ENCODE peak calls at places on chromosome 17, in ten cellular contexts. E is mucosa of descending colon, I is colonic mucosa, R is fibroblast of mammary gland, G is lower lobe of right lung, X is mammary epithelial cell, B is fibroblast of pulmonary artery, H is suprapubic skin, J is Peyer's patch, O is cardiac muscle cell. Y is an unnamed sample.

GRCh38 chr17:82424001-82424862 is 5.8 kb upstream of the OGFOD3 start:
- DNase-seq in B (peak), E (peak), J (peak), X (peak), O (peak), H (no peak), R (peak), I (peak), G (no peak), Y (no peak)

GRCh38 chr17:7833795-7834553 is at the start of gene KDM6B:
- DNase-seq in R (peak), E (peak), G (peak), I (peak), J (peak), O (peak), H (peak), X (peak), B (peak), Y (peak)

GRCh38 chr17:7383371-7383741 is 2.5 kb downstream of the TNK1 start:
- DNase-seq in R (no peak), E (no peak), O (no peak), G (no peak), H (no peak), J (no peak), I (no peak), B (no peak), X (no peak), Y (no peak)

GRCh38 chr17:79490530-79490929 is 120.3 kb downstream of the RBFOX3 start:
- DNase-seq in G (no peak), B (no peak), H (no peak), O (no peak), R (no peak), E (no peak), J (no peak), X (no peak), I (no peak), Y (no peak)

GRCh38 chr17:77959216-77959925 is 868 bp downstream of the TNRC6C start:
- DNase-seq in G (peak), I (no peak), B (no peak), E (peak), R (no peak), H (no peak), O (peak), J (peak), X (peak), Y (peak)

GRCh38 chr17:66508896-66509843 is 206.8 kb downstream of the PRKCA start:
- DNase-seq in J (peak), E (peak), G (peak), R (peak), B (peak), X (peak), I (peak), H (no peak), O (peak), Y (no peak)

GRCh38 chr17:77505460-77505769 is 364.6 kb downstream of the SEC14L1 start:
- DNase-seq in B (no peak), H (no peak), E (no peak), R (no peak), G (no peak), O (no peak), J (no peak), X (no peak), I (no peak), Y (no peak)

GRCh38 chr17:71870546-71870862 is 250.3 kb upstream of the SOX9 start:
- DNase-seq in J (no peak), O (no peak), B (no peak), E (no peak), R (no peak), X (no peak), H (no peak), G (no peak), I (no peak), Y (no peak)

GRCh38 chr17:60256174-60256573 is 106.4 kb downstream of the CA4 start:
- DNase-seq in I (no peak), B (no peak), J (no peak), R (no peak), X (no peak), G (no peak), O (no peak), H (no peak), E (no peak), Y (no peak)

DNA sequence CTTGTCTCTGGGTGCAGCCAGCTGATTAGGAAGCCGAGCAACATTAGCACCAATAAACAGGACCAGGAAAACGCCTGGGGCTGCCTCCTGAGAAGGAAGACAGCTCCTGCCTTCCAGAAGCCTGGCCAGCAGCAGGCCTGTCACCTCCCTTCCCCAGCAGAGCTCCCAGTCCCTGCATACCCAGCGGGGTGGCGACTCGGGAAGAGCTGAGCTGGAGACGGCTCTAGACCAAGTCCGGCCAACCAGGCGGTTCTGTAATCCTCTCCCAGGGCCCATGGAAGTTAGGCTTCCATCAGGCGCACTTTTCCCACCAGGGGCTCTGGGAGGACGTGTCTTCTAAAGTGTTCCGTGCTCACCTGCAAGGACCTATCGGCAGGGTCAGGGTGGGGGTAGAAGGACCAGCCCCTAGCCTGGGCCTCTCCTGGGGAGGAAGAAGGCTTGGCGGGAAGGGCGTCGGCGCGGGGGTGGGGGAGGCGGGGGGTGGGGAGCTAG is 12.0 kb upstream of the CLUH start:
- DNase-seq in J (peak), H (no peak), X (no peak), I (peak), O (no peak), G (no peak), B (no peak), R (no peak), E (peak), Y (no peak)
- H3K4me3 ChIP-seq in J (no peak), H (peak), X (no peak), I (peak), O (no peak), G (peak), B (no peak), R (no peak), E (no peak), Y (no peak)

DNA sequence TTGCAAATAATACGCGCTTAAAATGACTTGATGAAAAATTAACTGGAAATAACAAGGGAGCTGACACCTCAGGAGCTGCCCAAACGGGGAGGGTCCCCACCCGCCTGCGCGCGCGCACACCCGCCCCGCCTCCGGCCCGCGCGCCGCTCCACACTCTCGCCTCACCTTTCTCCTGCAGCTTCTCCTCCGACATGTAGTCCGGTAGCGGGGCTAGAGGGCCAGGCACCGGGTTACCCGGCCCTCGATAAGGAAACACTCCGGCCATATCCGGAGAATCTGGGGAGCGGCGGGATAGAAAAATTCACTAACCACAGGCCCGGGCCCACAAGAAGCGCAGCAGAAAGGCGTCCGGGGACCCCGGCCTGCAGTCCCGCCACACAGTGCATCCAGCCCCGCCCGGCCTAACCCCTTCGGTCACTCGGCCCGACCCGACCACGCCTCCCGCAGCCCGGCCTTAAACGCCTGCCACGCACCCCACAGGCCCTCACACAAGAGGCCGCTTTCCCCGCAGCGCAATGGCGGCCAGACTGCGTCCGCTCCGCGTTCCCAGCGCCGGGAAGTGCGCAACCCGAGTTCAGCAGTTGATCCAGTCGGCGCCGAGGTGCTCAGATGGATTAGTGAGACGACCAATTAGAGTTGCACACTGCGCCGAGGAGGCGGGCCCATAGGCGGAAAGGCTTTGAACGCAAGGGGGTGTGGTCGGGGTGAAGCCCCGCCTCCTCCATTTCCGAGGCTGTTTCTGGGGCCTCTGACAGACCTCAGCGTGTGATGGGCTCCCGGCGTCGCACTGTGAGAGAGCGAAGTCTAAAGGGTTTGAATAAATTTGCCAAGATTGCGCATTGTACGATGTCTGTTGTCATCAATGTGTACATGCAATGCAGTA is at the start of gene PRPF8:
- DNase-seq in E (peak), X (peak), B (peak), R (peak), H (peak), O (peak), J (peak), G (peak), I (peak), Y (peak)
- TF ChIP-seq CTCF in E (no peak), X (no peak), B (no peak), R (no peak), H (no peak), O (no peak), J (no peak), G (no peak), I (no peak), Y (no peak)

GRCh38 chr17:14305785-14306496 is 5.1 kb downstream of the HS3ST3B1 start:
- DNase-seq in O (no peak), B (no peak), E (no peak), G (no peak), I (no peak), J (no peak), H (no peak), X (no peak), R (no peak), Y (no peak)
- H3K4me3 ChIP-seq in O (no peak), B (no peak), E (no peak), G (no peak), I (no peak), J (no peak), H (no peak), X (no peak), R (peak), Y (no peak)

DNA sequence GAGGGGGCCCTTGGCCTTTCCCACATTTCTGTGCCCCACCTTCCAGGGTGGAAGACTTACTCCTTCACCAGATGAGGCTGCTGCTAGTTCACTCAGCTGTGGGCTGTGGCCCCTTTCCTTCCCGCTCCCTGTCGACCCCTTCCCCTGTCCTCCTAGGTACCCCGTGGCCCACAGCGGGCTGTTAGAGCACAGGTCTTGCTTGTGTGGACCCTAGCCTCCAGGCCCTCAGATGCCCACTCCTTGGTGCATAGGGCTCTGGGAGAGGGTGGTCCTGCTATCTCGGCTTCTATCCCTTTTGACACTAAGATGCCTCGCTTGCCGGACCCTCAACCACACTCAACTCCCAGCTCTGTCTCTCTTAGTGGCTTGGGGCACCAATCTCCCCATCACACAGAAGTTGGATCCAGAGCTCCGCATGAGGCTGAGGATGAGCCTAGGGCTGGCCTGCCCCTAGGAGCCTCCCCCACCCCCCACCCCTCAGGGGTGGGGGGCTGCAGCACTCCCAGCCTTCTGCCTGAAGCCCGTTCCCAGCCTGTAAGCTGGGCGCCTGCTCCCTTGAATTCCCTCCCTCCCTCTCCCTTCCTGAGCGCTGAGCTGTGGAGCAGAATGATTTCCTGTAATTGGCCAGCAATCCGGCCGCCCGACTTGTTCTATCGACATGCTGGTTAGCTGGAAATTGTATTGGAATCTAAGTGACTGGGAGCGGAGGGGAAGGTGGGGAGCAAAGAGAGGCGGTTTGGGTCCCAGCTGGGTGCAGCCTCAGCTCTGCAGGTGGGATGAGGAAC is 30.9 kb downstream of the DCAKD start:
- DNase-seq in X (no peak), I (peak), E (peak), H (no peak), B (peak), R (peak), J (peak), G (no peak), O (peak), Y (no peak)
- TF ChIP-seq CTCF in X (no peak), I (no peak), E (no peak), H (no peak), B (no peak), R (no peak), J (no peak), G (no peak), O (no peak), Y (no peak)

GRCh38 chr17:32488177-32488542 is 1.4 kb downstream of the CDK5R1 start:
- DNase-seq in E (no peak), B (no peak), G (peak), X (no peak), H (peak), J (no peak), O (no peak), I (no peak), R (no peak), Y (no peak)
- H3K4me3 ChIP-seq in E (no peak), B (no peak), G (no peak), X (peak), H (peak), J (peak), O (no peak), I (no peak), R (no peak), Y (peak)

GRCh38 chr17:42773290-42774035 is at the start of gene VPS25:
- DNase-seq in G (peak), X (peak), I (peak), J (peak), H (peak), O (peak), B (peak), R (peak), E (peak), Y (peak)
- TF ChIP-seq CTCF in G (peak), X (peak), I (no peak), J (peak), H (no peak), O (peak), B (peak), R (peak), E (no peak), Y (peak)

GRCh38 chr17:5583426-5584382 is 605 bp downstream of the NLRP1 start:
- DNase-seq in G (peak), E (no peak), O (peak), I (peak), H (no peak), X (no peak), B (no peak), J (no peak), R (peak), Y (no peak)

GRCh38 chr17:5585814-5586558 is 1.7 kb upstream of the NLRP1 start:
- DNase-seq in O (peak), X (peak), H (no peak), I (no peak), E (no peak), R (no peak), G (no peak), J (no peak), B (no peak), Y (peak)

GRCh38 chr17:5587431-5588032 is 3.2 kb upstream of the NLRP1 start:
- DNase-seq in R (peak), I (peak), G (no peak), O (peak), B (peak), J (peak), X (peak), E (no peak), H (no peak), Y (no peak)

GRCh38 chr17:5584383-5584951 is at the start of gene NLRP1:
- DNase-seq in H (peak), B (peak), R (peak), I (peak), X (peak), J (peak), G (peak), E (peak), O (peak), Y (peak)

GRCh38 chr17:5584971-5585794 is 874 bp upstream of the NLRP1 start:
- DNase-seq in G (peak), X (peak), H (no peak), O (peak), B (peak), I (no peak), E (no peak), R (peak), J (no peak), Y (no peak)
- H3K4me3 ChIP-seq in G (peak), X (no peak), H (no peak), O (no peak), B (no peak), I (no peak), E (no peak), R (no peak), J (no peak), Y (peak)

GRCh38 chr17:44733753-44734152 is 25.0 kb upstream of the ADAM11 start:
- DNase-seq in I (no peak), H (no peak), R (peak), G (no peak), B (peak), E (no peak), O (peak), J (no peak), X (no peak), Y (no peak)
- TF ChIP-seq CTCF in I (no peak), H (no peak), R (peak), G (no peak), B (peak), E (no peak), O (peak), J (no peak), X (peak), Y (no peak)

GRCh38 chr17:68446626-68447041 is 10.7 kb downstream of the WIPI1 start:
- DNase-seq in B (no peak), O (no peak), H (no peak), G (no peak), X (no peak), E (no peak), R (no peak), I (no peak), J (no peak), Y (no peak)
- H3K4me3 ChIP-seq in B (no peak), O (no peak), H (no peak), G (no peak), X (no peak), E (no peak), R (no peak), I (no peak), J (no peak), Y (no peak)

GRCh38 chr17:43615330-43615729 is 46.4 kb downstream of the MEOX1 start:
- DNase-seq in X (peak), H (no peak), B (no peak), R (peak), G (no peak), E (no peak), J (no peak), I (no peak), O (no peak), Y (no peak)

GRCh38 chr17:43619696-43620095 is 42.0 kb downstream of the MEOX1 start:
- DNase-seq in O (no peak), G (no peak), E (no peak), H (no peak), I (no peak), J (no peak), R (no peak), X (no peak), B (no peak), Y (no peak)

GRCh38 chr17:43615952-43616351 is 45.8 kb downstream of the MEOX1 start:
- DNase-seq in B (no peak), J (no peak), G (no peak), R (no peak), O (no peak), E (no peak), X (no peak), H (no peak), I (no peak), Y (no peak)

GRCh38 chr17:43616865-43617264 is 44.9 kb downstream of the MEOX1 start:
- DNase-seq in E (peak), G (no peak), O (no peak), R (no peak), B (no peak), I (peak), H (no peak), X (no peak), J (peak), Y (no peak)

GRCh38 chr17:43620147-43620944 is 41.4 kb downstream of the MEOX1 start:
- DNase-seq in X (no peak), O (no peak), J (no peak), R (no peak), G (no peak), E (no peak), I (no peak), B (no peak), H (no peak), Y (no peak)
- TF ChIP-seq CTCF in X (no peak), O (no peak), J (no peak), R (no peak), G (no peak), E (no peak), I (no peak), B (no peak), H (no peak), Y (no peak)